ENCODE peak calls at places on chromosomes 13 and 19, in seven cellular contexts. M is heart right ventricle, N is RCC 7860, W is NCI-H82, O is upper lobe of right lung, V is fibroblast of villous mesenchyme, U is breast epithelium. C is an unnamed sample.

GRCh38 chr13:23637813-23638212 is 67.6 kb downstream of the TNFRSF19 start:
- DNase-seq in V (no peak), N (no peak), U (no peak), M (peak), W (no peak), O (no peak), C (no peak)

GRCh38 chr19:30373593-30373992 is 1.4 kb downstream of the ZNF536 start:
- DNase-seq in M (no peak), O (no peak), W (peak), N (no peak), V (no peak), U (no peak), C (no peak)

GRCh38 chr19:7680606-7681335 is at the start of gene TRAPPC5:
- DNase-seq in O (peak), V (peak), U (peak), M (peak), N (peak), W (peak), C (peak)

GRCh38 chr13:98842858-98843481 is 90.5 kb upstream of the SLC15A1 start:
- DNase-seq in O (peak), V (peak), M (peak), U (no peak), N (peak), W (peak), C (peak)

GRCh38 chr19:35717665-35718344 is at the start of gene KMT2B:
- DNase-seq in M (no peak), N (peak), U (no peak), W (no peak), O (no peak), V (peak), C (no peak)

GRCh38 chr19:10173527-10173926 is 21.2 kb downstream of the DNMT1 start:
- DNase-seq in V (peak), N (peak), W (no peak), M (no peak), O (no peak), U (no peak), C (peak)

GRCh38 chr13:26476111-26476743 is 81.3 kb upstream of the WASF3 start:
- DNase-seq in M (peak), W (no peak), N (no peak), U (no peak), V (peak), O (no peak), C (peak)

GRCh38 chr13:114005206-114005720 is 31.4 kb upstream of the C13orf46 start:
- DNase-seq in U (no peak), M (no peak), N (no peak), O (no peak), W (no peak), V (peak), C (no peak)

GRCh38 chr19:45782162-45782623 is at the start of gene DMPK:
- DNase-seq in O (no peak), U (no peak), V (no peak), M (peak), N (no peak), W (no peak), C (peak)

GRCh38 chr13:80430561-80430960 is 89.6 kb upstream of the SPRY2 start:
- DNase-seq in W (no peak), U (no peak), N (no peak), M (no peak), O (no peak), V (peak), C (peak)

GRCh38 chr19:39342647-39343305 is 555 bp downstream of the SAMD4B start:
- DNase-seq in U (peak), W (peak), V (no peak), N (no peak), O (peak), M (peak), C (peak)

GRCh38 chr19:39599116-39599515 is 3.2 kb upstream of the LGALS13 start:
- DNase-seq in M (peak), O (no peak), U (no peak), N (no peak), W (no peak), V (peak), C (peak)

GRCh38 chr13:94050039-94050438 is 429.4 kb downstream of the DCT start:
- DNase-seq in W (no peak), U (no peak), N (no peak), V (no peak), M (no peak), O (no peak), C (no peak)

GRCh38 chr13:20431080-20431479 is 94.6 kb downstream of the CRYL1 start:
- DNase-seq in M (no peak), O (no peak), N (no peak), W (no peak), U (no peak), V (no peak), C (no peak)